ENCODE peak calls at places on chromosome 18, in ten cellular contexts. One of them, this sample, is unnamed.

GRCh38 chr18:63540131-63540530 is 2.0 kb upstream of the SERPINB12 start:
- DNase-seq in endodermal cell: no peak
- DNase-seq in coronary artery: no peak
- DNase-seq in dorsolateral prefrontal cortex: no peak
- DNase-seq in brain microvascular endothelial cell: peak; percentile 20
- DNase-seq in transverse colon: no peak
- DNase-seq in endothelial cell of umbilical vein: no peak
- DNase-seq in GM12865: no peak
- DNase-seq in cardiac muscle cell: no peak
- DNase-seq in HFFc6: peak; percentile 51
- DNase-seq in this sample: no peak

GRCh38 chr18:36960038-36960437 is 131.1 kb downstream of the KIAA1328 start:
- DNase-seq in endodermal cell: no peak
- DNase-seq in coronary artery: no peak
- DNase-seq in dorsolateral prefrontal cortex: no peak
- DNase-seq in brain microvascular endothelial cell: no peak
- DNase-seq in transverse colon: no peak
- DNase-seq in endothelial cell of umbilical vein: no peak
- DNase-seq in GM12865: no peak
- DNase-seq in cardiac muscle cell: no peak
- DNase-seq in HFFc6: no peak
- DNase-seq in this sample: no peak

GRCh38 chr18:58850784-58851469 is 13.8 kb upstream of the ZNF532 start:
- DNase-seq in endodermal cell: no peak
- DNase-seq in coronary artery: no peak
- DNase-seq in dorsolateral prefrontal cortex: no peak
- DNase-seq in brain microvascular endothelial cell: no peak
- DNase-seq in transverse colon: no peak
- DNase-seq in endothelial cell of umbilical vein: no peak
- DNase-seq in GM12865: no peak
- DNase-seq in cardiac muscle cell: no peak
- DNase-seq in HFFc6: no peak
- DNase-seq in this sample: no peak

GRCh38 chr18:24530630-24531111 is 70.2 kb downstream of the HRH4 start:
- DNase-seq in endodermal cell: no peak
- DNase-seq in coronary artery: no peak
- DNase-seq in dorsolateral prefrontal cortex: no peak
- DNase-seq in brain microvascular endothelial cell: peak; percentile 8
- DNase-seq in transverse colon: no peak
- DNase-seq in endothelial cell of umbilical vein: peak; percentile 81
- DNase-seq in GM12865: no peak
- DNase-seq in cardiac muscle cell: no peak
- DNase-seq in HFFc6: peak; percentile 24
- DNase-seq in this sample: no peak

GRCh38 chr18:37309059-37309458 is 256.5 kb downstream of the CELF4 start:
- DNase-seq in endodermal cell: no peak
- DNase-seq in coronary artery: no peak
- DNase-seq in dorsolateral prefrontal cortex: no peak
- DNase-seq in brain microvascular endothelial cell: no peak
- DNase-seq in transverse colon: no peak
- DNase-seq in endothelial cell of umbilical vein: no peak
- DNase-seq in GM12865: no peak
- DNase-seq in cardiac muscle cell: no peak
- DNase-seq in HFFc6: peak; percentile 27
- DNase-seq in this sample: no peak

GRCh38 chr18:32355896-32356295 is 114.8 kb downstream of the GAREM1 start:
- DNase-seq in endodermal cell: no peak
- DNase-seq in coronary artery: no peak
- DNase-seq in dorsolateral prefrontal cortex: no peak
- DNase-seq in brain microvascular endothelial cell: no peak
- DNase-seq in transverse colon: no peak
- DNase-seq in endothelial cell of umbilical vein: no peak
- DNase-seq in GM12865: no peak
- DNase-seq in cardiac muscle cell: no peak
- DNase-seq in HFFc6: no peak
- DNase-seq in this sample: no peak

GRCh38 chr18:71223487-71223886 is 934.6 kb downstream of the SOCS6 start:
- DNase-seq in endodermal cell: no peak
- DNase-seq in coronary artery: no peak
- DNase-seq in dorsolateral prefrontal cortex: no peak
- DNase-seq in brain microvascular endothelial cell: no peak
- DNase-seq in transverse colon: no peak
- DNase-seq in endothelial cell of umbilical vein: no peak
- DNase-seq in GM12865: no peak
- DNase-seq in cardiac muscle cell: no peak
- DNase-seq in HFFc6: no peak
- DNase-seq in this sample: no peak

GRCh38 chr18:60675801-60676200 is 303.2 kb upstream of the MC4R start:
- DNase-seq in endodermal cell: no peak
- DNase-seq in coronary artery: no peak
- DNase-seq in dorsolateral prefrontal cortex: no peak
- DNase-seq in brain microvascular endothelial cell: no peak
- DNase-seq in transverse colon: no peak
- DNase-seq in endothelial cell of umbilical vein: no peak
- DNase-seq in GM12865: no peak
- DNase-seq in cardiac muscle cell: no peak
- DNase-seq in HFFc6: no peak
- DNase-seq in this sample: no peak

GRCh38 chr18:41347057-41347456 is 608.0 kb upstream of the PIK3C3 start:
- DNase-seq in endodermal cell: no peak
- DNase-seq in coronary artery: no peak
- DNase-seq in dorsolateral prefrontal cortex: no peak
- DNase-seq in brain microvascular endothelial cell: peak; percentile 57
- DNase-seq in transverse colon: no peak
- DNase-seq in endothelial cell of umbilical vein: no peak
- DNase-seq in GM12865: no peak
- DNase-seq in cardiac muscle cell: no peak
- DNase-seq in HFFc6: peak; percentile 43
- DNase-seq in this sample: no peak

GRCh38 chr18:74898965-74899364 is 301.3 kb downstream of the ZNF407 start:
- DNase-seq in endodermal cell: no peak
- DNase-seq in coronary artery: no peak
- DNase-seq in dorsolateral prefrontal cortex: no peak
- DNase-seq in brain microvascular endothelial cell: peak; percentile 57
- DNase-seq in transverse colon: no peak
- DNase-seq in endothelial cell of umbilical vein: peak; percentile 51
- DNase-seq in GM12865: no peak
- DNase-seq in cardiac muscle cell: no peak
- DNase-seq in HFFc6: peak; percentile 33
- DNase-seq in this sample: no peak

GRCh38 chr18:25233582-25234362 is 118.2 kb downstream of the ZNF521 start:
- DNase-seq in endodermal cell: no peak
- DNase-seq in coronary artery: no peak
- DNase-seq in dorsolateral prefrontal cortex: no peak
- DNase-seq in brain microvascular endothelial cell: peak; percentile 32
- DNase-seq in transverse colon: no peak
- DNase-seq in endothelial cell of umbilical vein: peak; percentile 95
- DNase-seq in GM12865: no peak
- DNase-seq in cardiac muscle cell: no peak
- DNase-seq in HFFc6: peak; percentile 20
- DNase-seq in this sample: no peak

GRCh38 chr18:11857177-11857887 is 6.1 kb downstream of the CHMP1B start:
- DNase-seq in endodermal cell: peak; percentile 72
- DNase-seq in coronary artery: peak; percentile 89
- DNase-seq in dorsolateral prefrontal cortex: peak; percentile 47
- DNase-seq in brain microvascular endothelial cell: peak; percentile 100
- DNase-seq in transverse colon: peak; percentile 83
- DNase-seq in endothelial cell of umbilical vein: peak; percentile 71
- DNase-seq in GM12865: no peak
- DNase-seq in cardiac muscle cell: peak; percentile 87
- DNase-seq in HFFc6: peak; percentile 99
- DNase-seq in this sample: peak; percentile 92

GRCh38 chr18:22556271-22556990 is 138.7 kb upstream of the CTAGE1 start:
- DNase-seq in endodermal cell: no peak
- DNase-seq in coronary artery: peak; percentile 93
- DNase-seq in dorsolateral prefrontal cortex: no peak
- DNase-seq in brain microvascular endothelial cell: no peak
- DNase-seq in transverse colon: no peak
- DNase-seq in endothelial cell of umbilical vein: peak; percentile 74
- DNase-seq in GM12865: no peak
- DNase-seq in cardiac muscle cell: no peak
- DNase-seq in HFFc6: no peak
- DNase-seq in this sample: no peak

GRCh38 chr18:79400091-79400590 is 4.4 kb downstream of the NFATC1 start:
- DNase-seq in endodermal cell: peak; percentile 86
- DNase-seq in coronary artery: no peak
- DNase-seq in dorsolateral prefrontal cortex: peak; percentile 46
- DNase-seq in brain microvascular endothelial cell: no peak
- DNase-seq in transverse colon: peak; percentile 73
- DNase-seq in endothelial cell of umbilical vein: no peak
- DNase-seq in GM12865: peak; percentile 71
- DNase-seq in cardiac muscle cell: peak; percentile 64
- DNase-seq in HFFc6: no peak
- DNase-seq in this sample: no peak

GRCh38 chr18:23422751-23423418 is 30.2 kb upstream of the RIOK3 start:
- DNase-seq in endodermal cell: no peak
- DNase-seq in coronary artery: no peak
- DNase-seq in dorsolateral prefrontal cortex: no peak
- DNase-seq in brain microvascular endothelial cell: peak; percentile 35
- DNase-seq in transverse colon: peak; percentile 77
- DNase-seq in endothelial cell of umbilical vein: no peak
- DNase-seq in GM12865: peak; percentile 91
- DNase-seq in cardiac muscle cell: no peak
- DNase-seq in HFFc6: peak; percentile 65
- DNase-seq in this sample: peak; percentile 96

GRCh38 chr18:31138709-31139108 is 23.9 kb downstream of the DSC1 start:
- DNase-seq in endodermal cell: no peak
- DNase-seq in coronary artery: no peak
- DNase-seq in dorsolateral prefrontal cortex: no peak
- DNase-seq in brain microvascular endothelial cell: no peak
- DNase-seq in transverse colon: no peak
- DNase-seq in endothelial cell of umbilical vein: no peak
- DNase-seq in GM12865: no peak
- DNase-seq in cardiac muscle cell: no peak
- DNase-seq in HFFc6: no peak
- DNase-seq in this sample: no peak

GRCh38 chr18:37253424-37254255 is 312.0 kb downstream of the CELF4 start:
- DNase-seq in endodermal cell: peak; percentile 88
- DNase-seq in coronary artery: no peak
- DNase-seq in dorsolateral prefrontal cortex: no peak
- DNase-seq in brain microvascular endothelial cell: no peak
- DNase-seq in transverse colon: no peak
- DNase-seq in endothelial cell of umbilical vein: no peak
- DNase-seq in GM12865: peak; percentile 11
- DNase-seq in cardiac muscle cell: peak; percentile 91
- DNase-seq in HFFc6: no peak
- DNase-seq in this sample: no peak

GRCh38 chr18:23126352-23127056 is 8.8 kb upstream of the CABLES1 start:
- DNase-seq in endodermal cell: no peak
- DNase-seq in coronary artery: no peak
- DNase-seq in dorsolateral prefrontal cortex: no peak
- DNase-seq in brain microvascular endothelial cell: no peak
- DNase-seq in transverse colon: peak; percentile 49
- DNase-seq in endothelial cell of umbilical vein: no peak
- DNase-seq in GM12865: no peak
- DNase-seq in cardiac muscle cell: no peak
- DNase-seq in HFFc6: no peak
- DNase-seq in this sample: no peak

GRCh38 chr18:47265197-47265596 is 13.7 kb upstream of the SKOR2 start:
- DNase-seq in endodermal cell: no peak
- DNase-seq in coronary artery: no peak
- DNase-seq in dorsolateral prefrontal cortex: no peak
- DNase-seq in brain microvascular endothelial cell: no peak
- DNase-seq in transverse colon: no peak
- DNase-seq in endothelial cell of umbilical vein: no peak
- DNase-seq in GM12865: no peak
- DNase-seq in cardiac muscle cell: no peak
- DNase-seq in HFFc6: peak; percentile 47
- DNase-seq in this sample: no peak

GRCh38 chr18:159037-159652 is 788 bp downstream of the USP14 start:
- DNase-seq in endodermal cell: peak; percentile 48
- DNase-seq in coronary artery: no peak
- DNase-seq in dorsolateral prefrontal cortex: no peak
- DNase-seq in brain microvascular endothelial cell: no peak
- DNase-seq in transverse colon: no peak
- DNase-seq in endothelial cell of umbilical vein: peak; percentile 23
- DNase-seq in GM12865: peak; percentile 25
- DNase-seq in cardiac muscle cell: peak; percentile 1
- DNase-seq in HFFc6: peak; percentile 36
- DNase-seq in this sample: no peak

GRCh38 chr18:3062798-3063563 is 50.0 kb upstream of the LPIN2 start:
- DNase-seq in endodermal cell: peak; percentile 88
- DNase-seq in coronary artery: no peak
- DNase-seq in dorsolateral prefrontal cortex: peak; percentile 73
- DNase-seq in brain microvascular endothelial cell: no peak
- DNase-seq in transverse colon: peak; percentile 74
- DNase-seq in endothelial cell of umbilical vein: peak; percentile 46
- DNase-seq in GM12865: peak; percentile 67
- DNase-seq in cardiac muscle cell: peak; percentile 85
- DNase-seq in HFFc6: peak; percentile 6
- DNase-seq in this sample: peak; percentile 59

GRCh38 chr18:49784427-49785185 is 28.7 kb downstream of the ACAA2 start:
- DNase-seq in endodermal cell: no peak
- DNase-seq in coronary artery: no peak
- DNase-seq in dorsolateral prefrontal cortex: no peak
- DNase-seq in brain microvascular endothelial cell: no peak
- DNase-seq in transverse colon: no peak
- DNase-seq in endothelial cell of umbilical vein: no peak
- DNase-seq in GM12865: no peak
- DNase-seq in cardiac muscle cell: no peak
- DNase-seq in HFFc6: no peak
- DNase-seq in this sample: no peak
- TF ChIP-seq CTCF in endodermal cell: peak; percentile 37
- TF ChIP-seq CTCF in coronary artery: no peak
- TF ChIP-seq CTCF in dorsolateral prefrontal cortex: peak; percentile 23
- TF ChIP-seq CTCF in brain microvascular endothelial cell: peak; percentile 28
- TF ChIP-seq CTCF in transverse colon: peak; percentile 14
- TF ChIP-seq CTCF in endothelial cell of umbilical vein: no peak
- TF ChIP-seq CTCF in GM12865: no peak
- TF ChIP-seq CTCF in cardiac muscle cell: peak; percentile 34
- TF ChIP-seq CTCF in HFFc6: peak; percentile 63
- TF ChIP-seq CTCF in this sample: no peak

GRCh38 chr18:45014047-45014501 is 333.4 kb downstream of the SETBP1 start:
- DNase-seq in endodermal cell: peak; percentile 70
- DNase-seq in coronary artery: no peak
- DNase-seq in dorsolateral prefrontal cortex: no peak
- DNase-seq in brain microvascular endothelial cell: peak; percentile 87
- DNase-seq in transverse colon: no peak
- DNase-seq in endothelial cell of umbilical vein: peak; percentile 82
- DNase-seq in GM12865: no peak
- DNase-seq in cardiac muscle cell: no peak
- DNase-seq in HFFc6: peak; percentile 89
- DNase-seq in this sample: no peak
- TF ChIP-seq CTCF in endodermal cell: peak; percentile 60
- TF ChIP-seq CTCF in coronary artery: no peak
- TF ChIP-seq CTCF in dorsolateral prefrontal cortex: no peak
- TF ChIP-seq CTCF in brain microvascular endothelial cell: peak; percentile 82
- TF ChIP-seq CTCF in transverse colon: peak; percentile 5
- TF ChIP-seq CTCF in endothelial cell of umbilical vein: peak; percentile 26
- TF ChIP-seq CTCF in GM12865: no peak
- TF ChIP-seq CTCF in cardiac muscle cell: peak; percentile 43
- TF ChIP-seq CTCF in HFFc6: peak; percentile 56
- TF ChIP-seq CTCF in this sample: no peak

GRCh38 chr18:62458346-62458745 is 64.5 kb upstream of the ZCCHC2 start:
- DNase-seq in endodermal cell: no peak
- DNase-seq in coronary artery: no peak
- DNase-seq in dorsolateral prefrontal cortex: no peak
- DNase-seq in brain microvascular endothelial cell: no peak
- DNase-seq in transverse colon: no peak
- DNase-seq in endothelial cell of umbilical vein: no peak
- DNase-seq in GM12865: no peak
- DNase-seq in cardiac muscle cell: no peak
- DNase-seq in HFFc6: no peak
- DNase-seq in this sample: no peak
- TF ChIP-seq CTCF in endodermal cell: peak; percentile 52
- TF ChIP-seq CTCF in coronary artery: no peak
- TF ChIP-seq CTCF in dorsolateral prefrontal cortex: no peak
- TF ChIP-seq CTCF in brain microvascular endothelial cell: no peak
- TF ChIP-seq CTCF in transverse colon: no peak
- TF ChIP-seq CTCF in endothelial cell of umbilical vein: no peak
- TF ChIP-seq CTCF in GM12865: no peak
- TF ChIP-seq CTCF in cardiac muscle cell: no peak
- TF ChIP-seq CTCF in HFFc6: no peak
- TF ChIP-seq CTCF in this sample: no peak

GRCh38 chr18:48667276-48668254 is 128.7 kb downstream of the CTIF start:
- DNase-seq in endodermal cell: peak; percentile 85
- DNase-seq in coronary artery: no peak
- DNase-seq in dorsolateral prefrontal cortex: peak; percentile 63
- DNase-seq in brain microvascular endothelial cell: no peak
- DNase-seq in transverse colon: no peak
- DNase-seq in endothelial cell of umbilical vein: no peak
- DNase-seq in GM12865: no peak
- DNase-seq in cardiac muscle cell: peak; percentile 41
- DNase-seq in HFFc6: peak; percentile 25
- DNase-seq in this sample: no peak
- TF ChIP-seq CTCF in endodermal cell: peak; percentile 80
- TF ChIP-seq CTCF in coronary artery: no peak
- TF ChIP-seq CTCF in dorsolateral prefrontal cortex: peak; percentile 48
- TF ChIP-seq CTCF in brain microvascular endothelial cell: peak; percentile 72
- TF ChIP-seq CTCF in transverse colon: no peak
- TF ChIP-seq CTCF in endothelial cell of umbilical vein: peak; percentile 32
- TF ChIP-seq CTCF in GM12865: peak; percentile 35
- TF ChIP-seq CTCF in cardiac muscle cell: peak; percentile 28
- TF ChIP-seq CTCF in HFFc6: peak; percentile 73
- TF ChIP-seq CTCF in this sample: no peak

This sample was measured in CD14-positive monocyte.